ENCODE peak calls at places on chromosomes 12 and 14, in five cellular contexts. E, A, G, H and P are unnamed samples.
A peak's percentile ranks its signal among the peaks of the same experiment; 100 is the strongest.

GRCh38 chr14:33402604-33403003 is 463.9 kb downstream of the NPAS3 start:
- DNase-seq in E (peak; percentile 25), A (no peak), G (no peak), H (no peak), P (no peak)

GRCh38 chr12:11711675-11712327 is 62.3 kb downstream of the ETV6 start:
- DNase-seq in E (no peak), A (no peak), G (no peak), H (peak; percentile 51), P (no peak)

GRCh38 chr14:90060312-90060964 is 1.4 kb upstream of the KCNK13 start:
- DNase-seq in E (peak; percentile 42), A (peak; percentile 81), G (peak; percentile 42), H (peak; percentile 40), P (no peak)

GRCh38 chr12:16726879-16727278 is 120.9 kb upstream of the LMO3 start:
- DNase-seq in E (no peak), A (no peak), G (no peak), H (peak; percentile 82), P (no peak)

GRCh38 chr14:55411426-55412389 is at the start of gene ATG14:
- DNase-seq in E (peak; percentile 85), A (peak; percentile 83), G (peak; percentile 82), H (peak; percentile 63), P (peak; percentile 92)

GRCh38 chr12:94673951-94674570 is 23.7 kb upstream of the TMCC3 start:
- DNase-seq in E (no peak), A (no peak), G (no peak), H (no peak), P (no peak)

GRCh38 chr12:639988-640387 is 23.3 kb downstream of the NINJ2 start:
- DNase-seq in E (no peak), A (no peak), G (no peak), H (no peak), P (no peak)

GRCh38 chr12:30797689-30798088 is 42.9 kb upstream of the CAPRIN2 start:
- DNase-seq in E (no peak), A (no peak), G (no peak), H (no peak), P (no peak)

GRCh38 chr12:29725587-29726320 is 58.0 kb downstream of the TMTC1 start:
- DNase-seq in E (peak; percentile 75), A (no peak), G (no peak), H (peak; percentile 64), P (peak; percentile 88)

GRCh38 chr14:58238252-58239247 is 6.1 kb upstream of the PSMA3 start:
- DNase-seq in E (no peak), A (no peak), G (no peak), H (peak; percentile 6), P (no peak)

GRCh38 chr12:93179792-93180191 is 197.9 kb upstream of the NUDT4 start:
- DNase-seq in E (peak; percentile 40), A (no peak), G (no peak), H (no peak), P (no peak)

GRCh38 chr14:32434880-32435279 is 105.8 kb downstream of the AKAP6 start:
- DNase-seq in E (no peak), A (no peak), G (no peak), H (no peak), P (no peak)

GRCh38 chr14:100568164-100568997 is 18.8 kb downstream of the BEGAIN start:
- DNase-seq in E (no peak), A (peak; percentile 35), G (no peak), H (no peak), P (no peak)

GRCh38 chr12:102342281-102343006 is 137.9 kb downstream of the IGF1 start:
- DNase-seq in E (no peak), A (no peak), G (peak; percentile 27), H (no peak), P (no peak)

GRCh38 chr14:57182760-57183503 is 85.8 kb downstream of the EXOC5 start:
- DNase-seq in E (no peak), A (peak; percentile 45), G (no peak), H (no peak), P (no peak)

GRCh38 chr12:11621797-11622423 is 27.6 kb upstream of the ETV6 start:
- DNase-seq in E (no peak), A (no peak), G (no peak), H (no peak), P (no peak)

GRCh38 chr14:91105673-91106072 is 8.2 kb upstream of the DGLUCY start:
- DNase-seq in E (no peak), A (no peak), G (no peak), H (no peak), P (no peak)

GRCh38 chr14:74882103-74882920 is 596 bp downstream of the DLST start:
- DNase-seq in E (peak; percentile 34), A (no peak), G (peak; percentile 64), H (peak; percentile 32), P (no peak)

GRCh38 chr12:45547822-45548221 is 181.7 kb upstream of the ARID2 start:
- DNase-seq in E (no peak), A (no peak), G (no peak), H (peak; percentile 3), P (no peak)

GRCh38 chr12:114888458-114888857 is 204.5 kb upstream of the TBX3 start:
- DNase-seq in E (no peak), A (no peak), G (no peak), H (peak; percentile 33), P (no peak)

GRCh38 chr12:106271575-106272505 is 24.0 kb upstream of the CKAP4 start:
- DNase-seq in E (no peak), A (no peak), G (no peak), H (no peak), P (no peak)

GRCh38 chr14:91229743-91230200 is 14.7 kb downstream of the GPR68 start:
- DNase-seq in E (no peak), A (no peak), G (no peak), H (peak; percentile 93), P (no peak)

GRCh38 chr14:81801921-81802320 is 268.3 kb upstream of the SEL1L start:
- DNase-seq in E (no peak), A (no peak), G (no peak), H (no peak), P (no peak)
- TF ChIP-seq CTCF in E (no peak), A (no peak), G (no peak), H (no peak), P (no peak)

GRCh38 chr12:60101715-60102114 is 505.9 kb downstream of the SLC16A7 start:
- DNase-seq in E (no peak), A (no peak), G (no peak), H (peak; percentile 64), P (no peak)
- TF ChIP-seq CTCF in E (no peak), A (no peak), G (no peak), H (no peak), P (no peak)

GRCh38 chr14:92348154-92348553 is 25.2 kb downstream of the SLC24A4 start:
- DNase-seq in E (no peak), A (no peak), G (no peak), H (no peak), P (no peak)
- TF ChIP-seq CTCF in E (no peak), A (no peak), G (no peak), H (no peak), P (no peak)

GRCh38 chr12:124720687-124721500 is 142.8 kb downstream of the SCARB1 start:
- DNase-seq in E (peak; percentile 66), A (no peak), G (peak; percentile 68), H (peak; percentile 83), P (no peak)

GRCh38 chr12:124718052-124718451 is 145.6 kb downstream of the SCARB1 start:
- DNase-seq in E (no peak), A (no peak), G (no peak), H (no peak), P (no peak)

GRCh38 chr12:124721501-124722154 is 142.0 kb downstream of the SCARB1 start:
- DNase-seq in E (no peak), A (no peak), G (no peak), H (peak; percentile 66), P (no peak)

GRCh38 chr12:124718458-124718857 is 145.2 kb downstream of the SCARB1 start:
- DNase-seq in E (no peak), A (no peak), G (no peak), H (no peak), P (no peak)

GRCh38 chr12:124720019-124720686 is 143.5 kb downstream of the SCARB1 start:
- DNase-seq in E (no peak), A (no peak), G (no peak), H (peak; percentile 88), P (no peak)
- TF ChIP-seq CTCF in E (peak; percentile 43), A (no peak), G (no peak), H (peak; percentile 16), P (peak; percentile 48)

GRCh38 chr14:83297361-83297760 is 1763.7 kb upstream of the SEL1L start:
- DNase-seq in E (no peak), A (no peak), G (no peak), H (no peak), P (no peak)

GRCh38 chr14:83294941-83295340 is 1761.3 kb upstream of the SEL1L start:
- DNase-seq in E (no peak), A (no peak), G (no peak), H (peak; percentile 14), P (no peak)

GRCh38 chr14:83300454-83301064 is 1766.9 kb upstream of the SEL1L start:
- DNase-seq in E (no peak), A (no peak), G (no peak), H (peak; percentile 2), P (no peak)
- TF ChIP-seq CTCF in E (peak; percentile 85), A (peak; percentile 55), G (peak; percentile 63), H (peak; percentile 97), P (peak; percentile 88)

DNA sequence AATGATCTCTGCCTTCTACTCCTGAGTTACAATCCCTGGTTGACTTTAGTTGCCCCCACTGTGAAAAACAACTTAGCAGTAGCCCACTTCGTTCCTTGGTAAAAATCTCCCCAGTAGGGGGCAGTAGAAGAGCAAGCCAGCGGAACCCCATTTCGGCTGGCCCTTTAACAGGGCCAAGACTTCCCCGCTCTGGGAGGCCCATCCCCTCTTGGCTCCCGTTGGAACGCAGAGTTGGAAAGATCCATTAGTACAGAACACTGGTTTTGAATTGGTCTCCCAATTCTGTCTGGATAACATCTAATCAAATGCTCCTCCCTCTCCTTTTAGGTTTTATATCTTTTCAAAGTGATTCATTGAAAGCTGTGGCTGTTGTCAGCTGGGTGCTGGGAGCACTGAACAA is 1133.3 kb downstream of the BCL11B start:
- DNase-seq in E (no peak), A (peak; percentile 67), G (no peak), H (no peak), P (no peak)
- TF ChIP-seq CTCF in E (peak; percentile 36), A (peak; percentile 73), G (no peak), H (peak; percentile 51), P (peak; percentile 40)

GRCh38 chr14:99028041-99028440 is 244.0 kb downstream of the BCL11B start:
- DNase-seq in E (no peak), A (no peak), G (no peak), H (no peak), P (no peak)
- TF ChIP-seq CTCF in E (no peak), A (no peak), G (no peak), H (no peak), P (no peak)